ENCODE peak calls at places on chromosome 13, in five cellular contexts. I, Y, L, F and V are unnamed samples.
A peak's percentile ranks its signal among the peaks of the same experiment; 100 is the strongest.

GRCh38 chr13:21917046-21918010 is 246.5 kb downstream of the FGF9 start:
- DNase-seq in I (no peak), Y (no peak), L (no peak), F (no peak), V (no peak)

GRCh38 chr13:49760555-49760954 is 31.9 kb downstream of the KPNA3 start:
- DNase-seq in I (no peak), Y (no peak), L (no peak), F (no peak), V (no peak)

GRCh38 chr13:104057851-104058250 is 991.6 kb upstream of the SLC10A2 start:
- DNase-seq in I (peak; percentile 9), Y (no peak), L (no peak), F (peak; percentile 2), V (no peak)

GRCh38 chr13:100811906-100812305 is 137.3 kb upstream of the TMTC4 start:
- DNase-seq in I (no peak), Y (no peak), L (no peak), F (no peak), V (no peak)

GRCh38 chr13:82501804-82502203 is 1380.5 kb downstream of the SLITRK1 start:
- DNase-seq in I (no peak), Y (no peak), L (no peak), F (no peak), V (no peak)

GRCh38 chr13:104875008-104875762 is 1660.3 kb downstream of the EFNB2 start:
- DNase-seq in I (no peak), Y (no peak), L (no peak), F (no peak), V (no peak)

GRCh38 chr13:114112231-114112825 is 20.1 kb downstream of the RASA3 start:
- DNase-seq in I (peak; percentile 39), Y (no peak), L (peak; percentile 25), F (no peak), V (no peak)

GRCh38 chr13:22801402-22802003 is 379.3 kb upstream of the SGCG start:
- DNase-seq in I (no peak), Y (no peak), L (no peak), F (no peak), V (no peak)